ENCODE peak calls at places on chromosomes 5 and 9, in ten cellular contexts. N is lung; K is stimulated activated CD8-positive, alpha-beta memory T cell treated with anti-CD3 and anti-CD28 coated beads, Interleukin-7, amount 100 ng/mL, for 24 hours; C is stimulated activated naive B cell treated with anti-CD40 and anti-IgM and Interleukin-4, amounts not matched to agents 10 μg/mL and 1 μg/mL and 100 μg/mL, for 72 hours; U is activated effector memory CD4-positive, alpha-beta T cell treated with anti-CD3 and anti-CD28 coated beads, Interleukin-2, amount 50 U/mL, for 16 hours; D is kidney tubule cell; G is SJSA1; F is nephron progenitor cell; M is NCI-H2081; R is activated naive CD4-positive, alpha-beta T cell treated with anti-CD3 and anti-CD28 coated beads, Interleukin-2, amount 50 U/mL, for 16 hours. H is an unnamed sample.

GRCh38 chr5:171745602-171746001 is 40.0 kb upstream of the SMIM23 start:
- DNase-seq in G (no peak), F (no peak), U (no peak), C (no peak), D (peak), M (no peak), R (no peak), K (no peak), N (no peak), H (no peak)

GRCh38 chr5:93349613-93350012 is 231.4 kb downstream of the NR2F1-AS1 start:
- DNase-seq in G (no peak), K (no peak), R (no peak), M (no peak), C (no peak), U (no peak), F (no peak), D (no peak), N (no peak), H (no peak)

GRCh38 chr5:160833806-160834205 is 18.2 kb downstream of the ATP10B start:
- DNase-seq in N (no peak), U (no peak), G (no peak), C (no peak), R (no peak), F (no peak), M (no peak), K (no peak), D (peak), H (no peak)

GRCh38 chr9:98075332-98075805 is 18.8 kb downstream of the NANS start:
- DNase-seq in K (no peak), R (no peak), M (no peak), D (peak), F (no peak), C (no peak), U (no peak), G (no peak), N (no peak), H (peak)

GRCh38 chr5:17096975-17097695 is 120.3 kb upstream of the BASP1 start:
- DNase-seq in D (peak), N (no peak), C (no peak), U (no peak), R (no peak), K (no peak), M (peak), F (peak), G (no peak), H (no peak)

GRCh38 chr9:135502168-135502872 is 1.8 kb downstream of the MRPS2 start:
- DNase-seq in M (no peak), G (no peak), K (no peak), C (no peak), F (no peak), R (peak), D (no peak), U (no peak), N (no peak), H (no peak)

GRCh38 chr5:87009146-87009545 is 258.5 kb upstream of the RASA1 start:
- DNase-seq in N (no peak), C (no peak), U (no peak), R (no peak), K (no peak), D (no peak), F (no peak), G (no peak), M (no peak), H (no peak)

GRCh38 chr5:97181856-97182545 is 1.0 kb downstream of the RIOK2 start:
- DNase-seq in N (no peak), G (no peak), D (no peak), K (no peak), C (no peak), M (no peak), U (no peak), F (no peak), R (no peak), H (no peak)

GRCh38 chr9:126151671-126152050 is 175.0 kb upstream of the MVB12B start:
- DNase-seq in N (peak), R (no peak), C (no peak), G (no peak), D (no peak), F (no peak), U (peak), M (peak), K (no peak), H (peak)

H was measured in stomach.